ENCODE peak calls at places on chromosomes 12 and 14, in ten cellular contexts. M is HCT116, F is right lobe of liver, I is ovary, A is heart left ventricle, K is A549, R is IMR-90, D is upper lobe of left lung, X is stomach, Y is sigmoid colon. H is an unnamed sample.
A peak's percentile ranks its signal among the peaks of the same experiment; 100 is the strongest.

GRCh38 chr12:3253682-3254275 is 176.6 kb downstream of the TSPAN9 start:
- DNase-seq in X (no peak), F (no peak), I (no peak), Y (no peak), K (no peak), M (no peak), R (no peak), A (no peak), D (no peak), H (no peak)

GRCh38 chr12:56115329-56115728 is 1.1 kb upstream of the RPL41 start:
- DNase-seq in K (no peak), F (no peak), R (peak; percentile 19), I (peak; percentile 22), X (no peak), A (no peak), Y (peak; percentile 77), M (no peak), D (no peak), H (no peak)

GRCh38 chr12:70721958-70722357 is 84.7 kb upstream of the PTPRB start:
- DNase-seq in I (no peak), A (no peak), F (no peak), D (no peak), R (no peak), M (no peak), Y (no peak), X (no peak), K (no peak), H (no peak)

GRCh38 chr12:55681142-55682077 is 26.3 kb downstream of the ITGA7 start:
- DNase-seq in R (peak; percentile 51), K (peak; percentile 90), F (peak; percentile 92), I (no peak), D (peak; percentile 48), Y (peak; percentile 81), X (peak; percentile 71), M (peak; percentile 87), A (no peak), H (peak; percentile 85)

GRCh38 chr12:130992979-130993538 is 39.4 kb downstream of the ADGRD1 start:
- DNase-seq in A (no peak), F (no peak), I (no peak), Y (no peak), X (no peak), R (no peak), D (no peak), M (no peak), K (no peak), H (no peak)

GRCh38 chr14:22715186-22715812 is 51.2 kb upstream of the OXA1L start:
- DNase-seq in F (no peak), D (no peak), R (no peak), X (no peak), K (no peak), I (no peak), Y (no peak), M (no peak), A (no peak), H (no peak)

GRCh38 chr14:89429206-89430091 is 12.4 kb upstream of the FOXN3 start:
- DNase-seq in K (no peak), X (no peak), Y (peak; percentile 66), D (no peak), F (no peak), R (peak; percentile 19), A (no peak), M (no peak), I (no peak), H (no peak)

GRCh38 chr12:122013792-122014590 is 7.7 kb upstream of the BCL7A start:
- DNase-seq in K (no peak), F (no peak), I (no peak), A (no peak), M (no peak), Y (no peak), R (no peak), X (no peak), D (no peak), H (no peak)

GRCh38 chr14:70086685-70087379 is 101.9 kb downstream of the SLC8A3 start:
- DNase-seq in D (no peak), R (peak; percentile 54), K (no peak), X (peak; percentile 34), F (peak; percentile 48), Y (no peak), M (peak; percentile 23), I (no peak), A (no peak), H (no peak)

GRCh38 chr14:37813746-37814145 is 218.3 kb downstream of the TTC6 start:
- DNase-seq in Y (no peak), A (no peak), F (no peak), X (no peak), R (peak; percentile 1), K (no peak), I (no peak), D (no peak), M (no peak), H (no peak)

GRCh38 chr12:104520242-104520900 is 63.6 kb downstream of the CHST11 start:
- DNase-seq in F (no peak), A (no peak), I (no peak), Y (no peak), R (no peak), M (no peak), K (no peak), D (no peak), X (no peak), H (no peak)

GRCh38 chr14:83463500-83464098 is 1929.9 kb upstream of the SEL1L start:
- DNase-seq in I (no peak), R (peak; percentile 70), F (no peak), A (no peak), D (no peak), M (no peak), Y (no peak), K (no peak), X (peak; percentile 29), H (no peak)

GRCh38 chr12:126389961-126390360 is 1324.7 kb downstream of the AACS start:
- DNase-seq in I (no peak), M (no peak), A (no peak), K (no peak), Y (no peak), D (no peak), X (no peak), F (no peak), R (no peak), H (no peak)

GRCh38 chr12:1820191-1820599 is at the start of gene LRTM2:
- DNase-seq in X (no peak), A (no peak), M (no peak), K (no peak), I (no peak), R (no peak), Y (no peak), F (no peak), D (peak; percentile 79), H (no peak)

DNA sequence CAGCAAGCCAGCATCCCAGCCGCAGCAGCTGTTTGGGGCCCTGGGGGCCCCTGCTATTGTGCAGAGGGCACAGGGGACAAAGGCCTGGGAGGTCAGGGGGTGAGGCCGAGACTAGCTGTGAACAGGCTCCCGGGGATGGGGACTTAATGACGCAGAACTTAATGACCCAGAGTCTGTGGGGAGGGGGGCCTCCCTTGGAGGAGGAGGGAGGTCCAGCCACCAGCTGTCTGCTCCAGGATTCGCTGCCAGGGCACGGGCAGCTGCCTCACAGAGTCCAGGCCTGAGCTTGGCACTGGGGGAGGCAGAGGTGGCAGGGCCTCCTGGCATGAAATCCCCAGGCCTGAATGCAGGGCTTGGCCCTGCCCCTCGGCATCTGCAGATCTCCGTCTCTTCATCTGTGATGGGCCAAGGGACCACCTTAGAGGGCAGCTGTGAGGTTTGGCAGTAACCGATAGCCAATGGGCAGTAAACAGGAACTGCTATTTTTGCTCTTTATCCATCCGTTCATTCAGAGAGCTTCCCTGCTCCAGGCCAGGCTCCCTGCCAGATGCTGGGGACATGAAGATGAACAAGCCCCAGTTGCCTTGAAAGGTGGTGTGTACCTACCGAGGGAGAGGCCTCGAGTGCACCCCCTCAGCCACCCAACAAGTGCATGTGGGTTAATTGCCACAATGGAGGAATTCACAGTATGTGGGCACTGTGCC is 6.7 kb downstream of the FAM222A start:
- DNase-seq in D (peak; percentile 32), R (no peak), X (no peak), Y (no peak), I (no peak), F (peak; percentile 62), M (no peak), A (peak; percentile 76), K (no peak), H (peak; percentile 39)
- H3K4me3 ChIP-seq in D (no peak overlapping the region), R (no peak overlapping the region), X (no peak overlapping the region), Y (no peak overlapping the region), I (no peak overlapping the region), F (no peak overlapping the region), M (no peak overlapping the region), A (no peak overlapping the region), K (no peak overlapping the region), H (no peak overlapping the region)

GRCh38 chr12:119740835-119741234 is 72.9 kb downstream of the PRKAB1 start:
- DNase-seq in Y (no peak), M (no peak), I (no peak), X (no peak), D (no peak), A (no peak), F (no peak), R (no peak), K (no peak), H (no peak)
- TF ChIP-seq POLR2A in Y (no peak), M (no peak), I (no peak), X (no peak), D (no peak), A (no peak), F (no peak), R (no peak), K (no peak), H (no peak)

GRCh38 chr12:51801027-51801426 is 47.5 kb downstream of the FIGNL2 start:
- DNase-seq in R (no peak), X (no peak), M (no peak), K (no peak), D (no peak), A (no peak), I (no peak), F (no peak), Y (no peak), H (no peak)

GRCh38 chr12:51797301-51797700 is 51.2 kb downstream of the FIGNL2 start:
- DNase-seq in A (no peak), M (no peak), F (no peak), R (no peak), X (no peak), Y (no peak), I (no peak), K (no peak), D (no peak), H (no peak)

GRCh38 chr12:51793201-51793600 is 55.3 kb downstream of the FIGNL2 start:
- DNase-seq in D (no peak), X (no peak), A (no peak), F (no peak), R (peak; percentile 74), Y (no peak), M (no peak), I (no peak), K (no peak), H (no peak)

DNA sequence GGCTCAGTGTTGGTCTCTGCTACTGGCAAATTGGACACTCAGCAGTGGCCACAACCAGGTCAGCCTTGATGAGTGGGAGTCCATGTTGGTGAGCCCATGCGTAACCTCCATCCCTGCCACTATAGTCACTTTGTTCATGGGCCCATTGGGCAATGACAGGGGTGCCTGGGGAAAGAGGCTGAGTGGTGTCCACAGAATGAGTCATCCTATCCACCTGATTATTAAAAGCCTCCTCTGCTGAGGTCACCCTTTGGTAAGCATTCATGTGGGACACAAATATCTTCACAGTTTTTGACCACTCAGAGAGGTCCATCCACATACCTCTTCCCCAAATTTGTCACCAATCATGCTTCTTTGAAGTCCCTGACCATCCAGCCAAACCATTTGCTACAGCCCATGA is 50.0 kb downstream of the FIGNL2 start:
- DNase-seq in Y (no peak), A (no peak), R (no peak), I (no peak), F (no peak), M (no peak), K (no peak), D (no peak), X (no peak), H (no peak)
- H3K27ac ChIP-seq in Y (no peak overlapping the region), A (no peak overlapping the region), R (no peak overlapping the region), I (no peak overlapping the region), F (no peak overlapping the region), M (no peak overlapping the region), K (no peak overlapping the region), D (no peak overlapping the region), X (no peak overlapping the region), H (no peak overlapping the region)

GRCh38 chr14:103543140-103543539 is 14.1 kb downstream of the TRMT61A start:
- DNase-seq in R (no peak), M (no peak), I (peak; percentile 16), A (peak; percentile 60), F (no peak), D (peak; percentile 75), Y (no peak), K (no peak), X (no peak), H (no peak)
- H3K4me3 ChIP-seq in R (no peak overlapping the region), M (no peak overlapping the region), I (no peak overlapping the region), A (no peak overlapping the region), F (no peak overlapping the region), D (no peak overlapping the region), Y (no peak overlapping the region), K (no peak overlapping the region), X (no peak overlapping the region), H (no peak overlapping the region)

H was measured in gastrocnemius medialis.